ENCODE peak calls at places on chromosome 16, in eight cellular contexts. I, S, D, B, Z, T, H and R are unnamed samples.

GRCh38 chr16:2963611-2964415 is at the start of gene KREMEN2:
- DNase-seq in I (no peak), S (no peak), D (peak), B (no peak), Z (peak), T (peak), H (peak), R (no peak)

GRCh38 chr16:49216593-49216992 is 65.0 kb downstream of the CBLN1 start:
- DNase-seq in I (no peak), S (no peak), D (no peak), B (no peak), Z (no peak), T (no peak), H (no peak), R (no peak)

GRCh38 chr16:89605186-89605970 is 8.1 kb upstream of the DPEP1 start:
- DNase-seq in I (no peak), S (no peak), D (no peak), B (no peak), Z (no peak), T (no peak), H (peak), R (no peak)

GRCh38 chr16:87836844-87837581 is 32.3 kb downstream of the SLC7A5 start:
- DNase-seq in I (no peak), S (no peak), D (no peak), B (no peak), Z (no peak), T (no peak), H (no peak), R (no peak)

GRCh38 chr16:48247311-48247710 is at the start of gene ABCC11:
- DNase-seq in I (no peak), S (no peak), D (no peak), B (no peak), Z (peak), T (no peak), H (no peak), R (no peak)

GRCh38 chr16:30139895-30140481 is 17.0 kb upstream of the MAPK3 start:
- DNase-seq in I (no peak), S (no peak), D (no peak), B (no peak), Z (no peak), T (no peak), H (no peak), R (no peak)

GRCh38 chr16:85171004-85171808 is 58.9 kb upstream of the CIBAR2 start:
- DNase-seq in I (no peak), S (no peak), D (no peak), B (no peak), Z (no peak), T (peak), H (no peak), R (no peak)

GRCh38 chr16:30736995-30737793 is 11.0 kb upstream of the PHKG2 start:
- DNase-seq in I (no peak), S (no peak), D (no peak), B (peak), Z (no peak), T (no peak), H (no peak), R (no peak)

GRCh38 chr16:4116328-4117249 is at the start of gene ADCY9:
- DNase-seq in I (peak), S (no peak), D (no peak), B (peak), Z (peak), T (peak), H (peak), R (no peak)

GRCh38 chr16:23858496-23859062 is 22.8 kb downstream of the PRKCB start:
- DNase-seq in I (no peak), S (no peak), D (no peak), B (no peak), Z (no peak), T (no peak), H (no peak), R (no peak)

GRCh38 chr16:85033153-85033552 is 5.6 kb downstream of the KIAA0513 start:
- DNase-seq in I (no peak), S (no peak), D (no peak), B (no peak), Z (no peak), T (peak), H (no peak), R (no peak)

GRCh38 chr16:60107920-60108319 is 1373.8 kb upstream of the GOT2 start:
- DNase-seq in I (no peak), S (no peak), D (no peak), B (no peak), Z (no peak), T (no peak), H (no peak), R (no peak)

GRCh38 chr16:75566889-75567255 is 693 bp downstream of the GABARAPL2 start:
- DNase-seq in I (no peak), S (no peak), D (no peak), B (no peak), Z (no peak), T (peak), H (peak), R (no peak)

GRCh38 chr16:66936889-66937554 is 1.7 kb downstream of the CES2 start:
- DNase-seq in I (no peak), S (no peak), D (no peak), B (no peak), Z (no peak), T (no peak), H (peak), R (no peak)

GRCh38 chr16:1929578-1930337 is 11.5 kb upstream of the HS3ST6 start:
- DNase-seq in I (peak), S (peak), D (peak), B (peak), Z (peak), T (peak), H (peak), R (peak)

GRCh38 chr16:86222965-86223551 is 287.3 kb upstream of the FOXF1 start:
- DNase-seq in I (no peak), S (peak), D (no peak), B (no peak), Z (no peak), T (no peak), H (no peak), R (no peak)